ENCODE peak calls at places on chromosome 7, in five cellular contexts. D is A549, Z is K562, V is WTC11, Y is GM12878. H is an unnamed sample.
A peak's percentile ranks its signal among the peaks of the same experiment; 100 is the strongest.

GRCh38 chr7:157035302-157035701 is 24.8 kb upstream of the MNX1 start:
- DNase-seq in D (no peak), Z (no peak), V (no peak), Y (no peak), H (no peak)

GRCh38 chr7:24283900-24284698 is at the start of gene NPY:
- DNase-seq in D (no peak), Z (no peak), V (peak; percentile 56), Y (no peak), H (no peak)

GRCh38 chr7:37815969-37816371 is 32.4 kb upstream of the NME8 start:
- DNase-seq in D (no peak), Z (no peak), V (no peak), Y (peak; percentile 78), H (no peak)

GRCh38 chr7:51250517-51250916 is 66.1 kb downstream of the COBL start:
- DNase-seq in D (no peak), Z (no peak), V (no peak), Y (no peak), H (no peak)

GRCh38 chr7:129376076-129376777 is 58.0 kb upstream of the STRIP2 start:
- DNase-seq in D (peak; percentile 61), Z (peak; percentile 71), V (peak; percentile 29), Y (no peak), H (peak; percentile 30)

GRCh38 chr7:48426966-48427555 is 255.8 kb downstream of the ABCA13 start:
- DNase-seq in D (peak; percentile 27), Z (no peak), V (no peak), Y (no peak), H (no peak)

GRCh38 chr7:97971120-97971989 is 18.6 kb downstream of the OCM2 start:
- DNase-seq in D (peak; percentile 57), Z (peak; percentile 26), V (no peak), Y (peak; percentile 19), H (peak; percentile 40)

GRCh38 chr7:123748171-123748733 is 551 bp downstream of the WASL start:
- DNase-seq in D (peak; percentile 50), Z (peak; percentile 73), V (peak; percentile 36), Y (no peak), H (no peak)

GRCh38 chr7:146670532-146670931 is 553.9 kb downstream of the CNTNAP2 start:
- DNase-seq in D (no peak), Z (no peak), V (no peak), Y (no peak), H (no peak)

GRCh38 chr7:78151229-78151628 is 352.7 kb downstream of the PHTF2 start:
- DNase-seq in D (no peak), Z (no peak), V (no peak), Y (no peak), H (no peak)

GRCh38 chr7:92508949-92509348 is 19.4 kb downstream of the PEX1 start:
- DNase-seq in D (no peak), Z (no peak), V (no peak), Y (no peak), H (no peak)

GRCh38 chr7:159118623-159119022 is 26.0 kb downstream of the VIPR2 start:
- DNase-seq in D (no peak), Z (no peak), V (no peak), Y (no peak), H (no peak)

GRCh38 chr7:129209067-129209926 is 15.5 kb upstream of the AHCYL2 start:
- DNase-seq in D (no peak), Z (no peak), V (no peak), Y (no peak), H (no peak)

GRCh38 chr7:20562461-20562860 is 53.0 kb upstream of the ABCB5 start:
- DNase-seq in D (no peak), Z (no peak), V (no peak), Y (no peak), H (no peak)

GRCh38 chr7:70693690-70694356 is 438.1 kb upstream of the GALNT17 start:
- DNase-seq in D (peak; percentile 38), Z (peak; percentile 15), V (peak; percentile 54), Y (no peak), H (no peak)

GRCh38 chr7:135602304-135602703 is 44.6 kb downstream of the NUP205 start:
- DNase-seq in D (no peak), Z (no peak), V (no peak), Y (no peak), H (no peak)

GRCh38 chr7:4714767-4715384 is 32.8 kb downstream of the FOXK1 start:
- DNase-seq in D (no peak), Z (no peak), V (no peak), Y (no peak), H (no peak)

GRCh38 chr7:47337021-47337492 is 244.9 kb downstream of the TNS3 start:
- DNase-seq in D (no peak), Z (no peak), V (no peak), Y (no peak), H (no peak)

GRCh38 chr7:47337531-47337930 is 244.4 kb downstream of the TNS3 start:
- DNase-seq in D (peak; percentile 56), Z (no peak), V (peak; percentile 27), Y (peak; percentile 16), H (no peak)

GRCh38 chr7:47335071-47335470 is 246.8 kb downstream of the TNS3 start:
- DNase-seq in D (no peak), Z (no peak), V (no peak), Y (no peak), H (no peak)

GRCh38 chr7:47335557-47336177 is 246.2 kb downstream of the TNS3 start:
- DNase-seq in D (no peak), Z (no peak), V (no peak), Y (no peak), H (no peak)

GRCh38 chr7:47336178-47337020 is 245.5 kb downstream of the TNS3 start:
- DNase-seq in D (no peak), Z (no peak), V (no peak), Y (no peak), H (no peak)
- TF ChIP-seq ESRRA in D (no peak), Z (no peak), V (no peak), Y (no peak), H (no peak)

DNA sequence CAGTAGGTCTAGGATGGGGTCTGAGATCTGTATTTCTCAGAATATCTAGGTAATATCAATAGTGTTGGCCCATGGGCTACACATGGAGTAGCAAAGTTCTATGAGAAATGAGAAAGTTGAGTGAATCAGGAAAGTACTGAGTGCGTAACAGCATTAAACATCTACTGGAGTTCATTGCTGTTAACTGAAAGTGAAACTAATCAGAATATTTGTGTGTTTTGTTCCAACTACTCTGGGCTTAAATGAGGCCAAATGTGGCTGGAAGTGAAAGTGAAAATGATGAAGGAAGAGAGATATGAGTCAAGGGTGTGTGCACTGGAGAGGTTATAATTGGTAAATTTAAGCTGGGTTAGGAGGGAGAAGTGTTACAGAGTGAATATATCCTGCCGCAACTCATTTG is 46.5 kb downstream of the TMEM106B start:
- DNase-seq in D (no peak), Z (no peak), V (no peak), Y (peak; percentile 86), H (peak; percentile 7)
- TF ChIP-seq ESRRA in D (no peak), Z (no peak), V (no peak), Y (no peak), H (no peak)

GRCh38 chr7:91420606-91421390 is 156.6 kb downstream of the FZD1 start:
- DNase-seq in D (no peak), Z (no peak), V (no peak), Y (no peak), H (no peak)

GRCh38 chr7:91425149-91425548 is 160.9 kb downstream of the FZD1 start:
- DNase-seq in D (no peak), Z (no peak), V (no peak), Y (no peak), H (no peak)

DNA sequence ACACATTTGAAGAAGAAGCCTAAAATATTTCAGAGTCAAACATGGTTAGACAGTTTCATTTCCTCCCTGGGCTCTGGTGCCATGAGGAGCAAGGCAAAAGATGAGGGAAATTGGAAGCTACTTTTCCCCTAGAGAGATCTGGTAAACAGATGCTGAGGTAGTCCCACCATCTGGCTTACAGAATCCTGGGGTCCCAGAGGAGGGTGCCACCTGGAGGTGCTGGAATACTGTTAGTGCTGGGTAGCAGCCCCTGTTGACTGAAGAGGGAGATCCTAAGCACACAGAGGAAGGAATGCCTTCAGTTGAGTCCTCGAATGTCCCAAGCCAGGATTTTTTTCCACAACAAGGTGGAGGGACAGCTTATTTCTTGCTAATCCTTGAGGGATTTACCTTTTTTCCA is 160.1 kb downstream of the FZD1 start:
- DNase-seq in D (no peak), Z (no peak), V (peak; percentile 35), Y (no peak), H (peak; percentile 2)
- TF ChIP-seq ESRRA in D (no peak), Z (no peak), V (no peak), Y (no peak), H (no peak)

GRCh38 chr7:46208635-46209525 is 287.8 kb upstream of the IGFBP3 start:
- DNase-seq in D (no peak), Z (no peak), V (no peak), Y (no peak), H (no peak)
- TF ChIP-seq ESRRA in D (no peak), Z (no peak), V (no peak), Y (no peak), H (no peak)

H was measured in HepG2.